ENCODE peak calls at places on chromosomes 3 and 15, in nine cellular contexts. One of them, this sample, is unnamed.

GRCh38 chr3:142022381-142022780 is 127.0 kb downstream of the TFDP2 start:
- DNase-seq in ovary: no peak
- DNase-seq in pulmonary artery endothelial cell: no peak
- DNase-seq in GM13976: peak; percentile 47
- DNase-seq in uterus: no peak
- DNase-seq in bronchial epithelial cell: no peak
- DNase-seq in Right ventricle myocardium superior: no peak
- DNase-seq in lower leg skin: no peak
- DNase-seq in naive B cell: no peak
- DNase-seq in this sample: peak; percentile 45

GRCh38 chr3:55955891-55956477 is 468.9 kb upstream of the WNT5A start:
- DNase-seq in ovary: no peak
- DNase-seq in pulmonary artery endothelial cell: no peak
- DNase-seq in GM13976: no peak
- DNase-seq in uterus: no peak
- DNase-seq in bronchial epithelial cell: peak; percentile 31
- DNase-seq in Right ventricle myocardium superior: no peak
- DNase-seq in lower leg skin: no peak
- DNase-seq in naive B cell: no peak
- DNase-seq in this sample: no peak

GRCh38 chr3:123290107-123290930 is 88.6 kb downstream of the SEC22A start:
- DNase-seq in ovary: no peak
- DNase-seq in pulmonary artery endothelial cell: no peak
- DNase-seq in GM13976: no peak
- DNase-seq in uterus: no peak
- DNase-seq in bronchial epithelial cell: no peak
- DNase-seq in Right ventricle myocardium superior: no peak
- DNase-seq in lower leg skin: no peak
- DNase-seq in naive B cell: no peak
- DNase-seq in this sample: no peak

GRCh38 chr15:70095387-70096214 is 2.1 kb downstream of the TLE3 start:
- DNase-seq in ovary: peak; percentile 75
- DNase-seq in pulmonary artery endothelial cell: no peak
- DNase-seq in GM13976: peak; percentile 65
- DNase-seq in uterus: peak; percentile 45
- DNase-seq in bronchial epithelial cell: no peak
- DNase-seq in Right ventricle myocardium superior: peak; percentile 70
- DNase-seq in lower leg skin: peak; percentile 32
- DNase-seq in naive B cell: peak; percentile 75
- DNase-seq in this sample: no peak

GRCh38 chr3:112730210-112730609 is 89.3 kb upstream of the CCDC80 start:
- DNase-seq in ovary: no peak
- DNase-seq in pulmonary artery endothelial cell: no peak
- DNase-seq in GM13976: no peak
- DNase-seq in uterus: no peak
- DNase-seq in bronchial epithelial cell: peak; percentile 20
- DNase-seq in Right ventricle myocardium superior: no peak
- DNase-seq in lower leg skin: no peak
- DNase-seq in naive B cell: no peak
- DNase-seq in this sample: no peak

GRCh38 chr3:95333826-95334225 is 1271.0 kb downstream of the NSUN3 start:
- DNase-seq in ovary: no peak
- DNase-seq in pulmonary artery endothelial cell: no peak
- DNase-seq in GM13976: no peak
- DNase-seq in uterus: no peak
- DNase-seq in bronchial epithelial cell: peak; percentile 5
- DNase-seq in Right ventricle myocardium superior: no peak
- DNase-seq in lower leg skin: no peak
- DNase-seq in naive B cell: no peak
- DNase-seq in this sample: no peak

GRCh38 chr3:28700728-28701127 is 352.1 kb upstream of the AZI2 start:
- DNase-seq in ovary: no peak
- DNase-seq in pulmonary artery endothelial cell: no peak
- DNase-seq in GM13976: no peak
- DNase-seq in uterus: no peak
- DNase-seq in bronchial epithelial cell: no peak
- DNase-seq in Right ventricle myocardium superior: no peak
- DNase-seq in lower leg skin: no peak
- DNase-seq in naive B cell: no peak
- DNase-seq in this sample: no peak

GRCh38 chr3:39644176-39644575 is 165.2 kb upstream of the MYRIP start:
- DNase-seq in ovary: no peak
- DNase-seq in pulmonary artery endothelial cell: no peak
- DNase-seq in GM13976: no peak
- DNase-seq in uterus: no peak
- DNase-seq in bronchial epithelial cell: no peak
- DNase-seq in Right ventricle myocardium superior: no peak
- DNase-seq in lower leg skin: no peak
- DNase-seq in naive B cell: no peak
- DNase-seq in this sample: no peak

GRCh38 chr15:68704496-68705021 is 116.1 kb downstream of the ANP32A start:
- DNase-seq in ovary: no peak
- DNase-seq in pulmonary artery endothelial cell: peak; percentile 55
- DNase-seq in GM13976: no peak
- DNase-seq in uterus: no peak
- DNase-seq in bronchial epithelial cell: peak; percentile 22
- DNase-seq in Right ventricle myocardium superior: peak; percentile 51
- DNase-seq in lower leg skin: peak; percentile 43
- DNase-seq in naive B cell: no peak
- DNase-seq in this sample: no peak

GRCh38 chr3:183202004-183202722 is 39.6 kb upstream of the LAMP3 start:
- DNase-seq in ovary: no peak
- DNase-seq in pulmonary artery endothelial cell: no peak
- DNase-seq in GM13976: no peak
- DNase-seq in uterus: no peak
- DNase-seq in bronchial epithelial cell: peak; percentile 29
- DNase-seq in Right ventricle myocardium superior: no peak
- DNase-seq in lower leg skin: no peak
- DNase-seq in naive B cell: no peak
- DNase-seq in this sample: no peak

GRCh38 chr3:23550402-23550801 is 255.4 kb upstream of the UBE2E1 start:
- DNase-seq in ovary: no peak
- DNase-seq in pulmonary artery endothelial cell: no peak
- DNase-seq in GM13976: peak; percentile 19
- DNase-seq in uterus: no peak
- DNase-seq in bronchial epithelial cell: no peak
- DNase-seq in Right ventricle myocardium superior: no peak
- DNase-seq in lower leg skin: no peak
- DNase-seq in naive B cell: no peak
- DNase-seq in this sample: peak; percentile 39

GRCh38 chr15:63291507-63291906 is 14.1 kb downstream of the APH1B start:
- DNase-seq in ovary: no peak
- DNase-seq in pulmonary artery endothelial cell: peak; percentile 75
- DNase-seq in GM13976: no peak
- DNase-seq in uterus: no peak
- DNase-seq in bronchial epithelial cell: peak; percentile 39
- DNase-seq in Right ventricle myocardium superior: no peak
- DNase-seq in lower leg skin: no peak
- DNase-seq in naive B cell: no peak
- DNase-seq in this sample: no peak

GRCh38 chr3:182725372-182726251 is 67.7 kb upstream of the ATP11B start:
- DNase-seq in ovary: no peak
- DNase-seq in pulmonary artery endothelial cell: no peak
- DNase-seq in GM13976: no peak
- DNase-seq in uterus: no peak
- DNase-seq in bronchial epithelial cell: no peak
- DNase-seq in Right ventricle myocardium superior: no peak
- DNase-seq in lower leg skin: no peak
- DNase-seq in naive B cell: no peak
- DNase-seq in this sample: no peak

This sample was measured in GM12878.